ENCODE peak calls at places on chromosome 5, in six cellular contexts. Y, X, P, B, C and G are unnamed samples. For H3K27me3, the result is how much of the 10 kb centered on the place peaks cover.

GRCh38 chr5:178458140-178458539 is 132.1 kb downstream of the COL23A1 start:
- DNase-seq in Y (no peak), X (no peak), P (no peak), B (no peak), C (no peak), G (no peak)

GRCh38 chr5:108081707-108082106 is 300.2 kb downstream of the FBXL17 start:
- DNase-seq in Y (no peak), X (no peak), P (no peak), B (no peak), C (no peak), G (no peak)

GRCh38 chr5:108700928-108701327 is 46.8 kb upstream of the FER start:
- DNase-seq in Y (no peak), X (no peak), P (no peak), B (no peak), C (no peak), G (no peak)

GRCh38 chr5:103224118-103224893 is 34.3 kb upstream of the MACIR start:
- DNase-seq in Y (peak), X (peak), P (no peak), B (no peak), C (no peak), G (peak)

GRCh38 chr5:178356459-178356872 is 123.9 kb upstream of the PHYKPL start:
- DNase-seq in Y (no peak), X (no peak), P (no peak), B (peak), C (peak), G (no peak)

GRCh38 chr5:91443028-91443427 is 59.9 kb upstream of the ARRDC3 start:
- DNase-seq in Y (peak), X (no peak), P (no peak), B (no peak), C (no peak), G (peak)

GRCh38 chr5:31066655-31067328 is 126.7 kb upstream of the CDH6 start:
- DNase-seq in Y (peak), X (no peak), P (no peak), B (no peak), C (no peak), G (peak)

GRCh38 chr5:178376906-178377582 is 144.4 kb upstream of the PHYKPL start:
- DNase-seq in Y (peak), X (no peak), P (no peak), B (no peak), C (no peak), G (no peak)

GRCh38 chr5:39713224-39713911 is 288.6 kb upstream of the DAB2 start:
- DNase-seq in Y (no peak), X (no peak), P (no peak), B (no peak), C (no peak), G (peak)

GRCh38 chr5:122310886-122311285 is 1.2 kb upstream of the SNCAIP start:
- DNase-seq in Y (no peak), X (no peak), P (peak), B (no peak), C (no peak), G (no peak)

GRCh38 chr5:173327948-173328895 is at the start of gene STC2:
- DNase-seq in Y (peak), X (peak), P (peak), B (peak), C (peak), G (peak)

GRCh38 chr5:146400206-146400605 is 46.9 kb upstream of the TCERG1 start:
- DNase-seq in Y (no peak), X (no peak), P (no peak), B (no peak), C (no peak), G (no peak)

GRCh38 chr5:625516-625915 is 13.4 kb downstream of the CEP72 start:
- DNase-seq in Y (no peak), X (no peak), P (no peak), B (peak), C (no peak), G (no peak)

GRCh38 chr5:55154893-55155292 is 5.1 kb upstream of the GPX8 start:
- DNase-seq in Y (peak), X (no peak), P (no peak), B (no peak), C (no peak), G (peak)

GRCh38 chr5:171342362-171343111 is 33.5 kb downstream of the TLX3 start:
- DNase-seq in Y (peak), X (no peak), P (no peak), B (no peak), C (no peak), G (peak)

GRCh38 chr5:66307647-66308257 is 163.7 kb downstream of the SREK1 start:
- DNase-seq in Y (peak), X (no peak), P (no peak), B (no peak), C (no peak), G (peak)

GRCh38 chr5:172410160-172410559 is 44.2 kb downstream of the SH3PXD2B start:
- DNase-seq in Y (peak), X (no peak), P (no peak), B (no peak), C (no peak), G (no peak)

GRCh38 chr5:96838483-96839395 is 31.0 kb upstream of the ERAP1 start:
- DNase-seq in Y (no peak), X (no peak), P (no peak), B (no peak), C (no peak), G (no peak)

GRCh38 chr5:56467176-56467717 is 234.1 kb upstream of the ANKRD55 start:
- DNase-seq in Y (no peak), X (no peak), P (no peak), B (no peak), C (no peak), G (peak)

GRCh38 chr5:143606043-143606752 is 202.7 kb upstream of the NR3C1 start:
- DNase-seq in Y (no peak), X (peak), P (no peak), B (no peak), C (no peak), G (no peak)

GRCh38 chr5:32159328-32160072 is 14.6 kb downstream of the GOLPH3 start:
- DNase-seq in Y (no peak), X (no peak), P (no peak), B (no peak), C (no peak), G (no peak)

GRCh38 chr5:52708463-52708862 is 79.3 kb upstream of the ITGA1 start:
- DNase-seq in Y (peak), X (no peak), P (no peak), B (no peak), C (no peak), G (no peak)

GRCh38 chr5:143652104-143652700 is 159.8 kb upstream of the HMHB1 start:
- DNase-seq in Y (peak), X (no peak), P (no peak), B (no peak), C (no peak), G (peak)

GRCh38 chr5:112637343-112637742 is 100.3 kb upstream of the APC start:
- DNase-seq in Y (no peak), X (no peak), P (no peak), B (no peak), C (no peak), G (no peak)

GRCh38 chr5:128494516-128494915 is 43.5 kb downstream of the FBN2 start:
- DNase-seq in Y (no peak), X (no peak), P (no peak), B (no peak), C (no peak), G (no peak)
- TF ChIP-seq CTCF in Y (no peak), X (peak), P (no peak), B (no peak), C (no peak), G (peak)

GRCh38 chr5:138583984-138584637 is 8.9 kb upstream of the HSPA9 start:
- DNase-seq in Y (no peak), X (no peak), P (no peak), B (no peak), C (no peak), G (no peak)
- H3K4me3 ChIP-seq in Y (no peak), X (no peak), P (no peak), B (no peak), C (no peak), G (no peak)

DNA sequence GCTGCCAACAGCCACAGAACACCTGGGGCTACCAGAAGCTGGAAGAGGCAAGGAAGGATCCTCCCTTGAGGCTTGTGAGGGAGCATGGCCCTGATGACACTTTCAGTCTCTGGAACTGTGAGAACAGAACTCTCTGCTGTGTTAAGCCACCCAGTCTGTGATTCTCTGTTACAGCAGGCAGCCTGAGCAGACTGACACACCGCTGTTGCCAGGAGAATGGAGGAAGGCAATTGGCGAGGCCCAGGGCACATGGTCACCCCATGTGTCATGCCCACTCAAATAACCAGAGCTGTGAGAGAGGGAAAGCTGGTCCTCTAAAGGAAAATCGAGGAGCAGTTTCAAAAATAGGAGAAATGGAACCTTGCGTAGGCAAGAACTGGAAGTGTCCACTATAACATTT is 12.0 kb upstream of the KIF4B start:
- DNase-seq in Y (no peak), X (no peak), P (no peak), B (no peak), C (no peak), G (no peak)
- H3K27me3 ChIP-seq in Y (under half), X (under half), P (under half), B (under half), C (under half), G (under half)

DNA sequence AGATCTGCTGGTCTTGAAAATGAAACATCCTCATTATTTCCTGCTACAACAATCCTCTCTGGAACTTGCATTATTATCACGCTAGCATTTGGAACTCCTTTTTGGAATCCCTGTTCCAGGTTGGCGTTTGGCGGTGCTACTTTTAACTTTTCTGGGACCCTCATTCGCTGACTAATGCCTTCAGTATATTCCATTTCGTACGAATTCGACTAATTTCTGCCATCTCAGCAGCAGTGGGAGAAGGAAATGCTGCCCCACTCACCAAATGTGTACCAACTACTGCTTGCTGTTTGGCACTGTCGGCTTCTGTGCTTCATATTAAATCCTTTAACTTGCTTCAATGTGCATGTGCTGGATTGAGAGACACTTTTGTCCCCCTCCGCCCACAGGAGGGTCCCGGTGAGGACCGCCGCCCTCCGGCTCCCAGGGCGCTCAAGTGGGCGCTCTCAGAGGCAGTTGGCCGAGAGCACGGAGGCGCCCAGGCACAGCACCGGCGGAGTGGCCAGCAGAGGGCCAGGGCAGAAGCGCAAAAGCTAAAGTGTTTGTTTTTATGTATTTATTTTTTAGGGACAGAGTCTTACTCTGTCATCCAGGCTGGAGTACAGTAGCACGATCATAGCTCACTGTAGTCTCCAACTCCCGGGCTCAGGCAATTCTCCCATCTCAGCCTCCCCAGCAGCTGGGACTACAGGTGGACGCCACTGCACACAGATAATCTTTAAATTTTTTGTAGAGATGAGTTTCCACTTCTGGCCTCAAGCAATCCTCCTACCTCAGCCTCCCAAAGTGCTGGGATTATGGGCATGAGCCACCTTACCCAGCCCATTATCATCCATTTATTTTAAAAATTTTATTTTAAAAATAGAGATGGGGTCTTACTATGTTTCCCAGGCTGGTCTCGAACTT is 11.9 kb downstream of the PDE6A start:
- DNase-seq in Y (no peak), X (no peak), P (no peak), B (no peak), C (no peak), G (no peak)
- TF ChIP-seq CTCF in Y (peak), X (no peak), P (peak), B (no peak), C (peak), G (peak)

DNA sequence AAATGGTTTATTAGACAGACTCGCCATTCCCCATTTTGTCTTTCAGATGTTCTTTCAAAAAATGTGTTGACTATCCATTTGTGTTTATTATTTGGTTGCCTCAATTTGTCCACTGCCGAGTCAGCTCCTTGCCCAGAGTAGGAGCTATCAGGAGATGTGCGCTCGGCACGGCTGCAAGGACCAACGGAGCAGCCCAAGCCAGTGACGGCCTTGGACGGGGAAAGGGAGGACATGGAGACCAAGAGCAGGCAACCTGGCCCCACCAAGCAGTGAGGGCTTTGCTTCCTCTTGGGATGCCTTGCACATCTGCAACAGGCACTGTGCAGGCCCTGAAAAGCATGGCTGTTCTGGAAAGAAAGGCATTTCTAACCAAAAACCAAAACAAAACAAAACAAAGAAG is 69.8 kb downstream of the DEPDC1B start:
- DNase-seq in Y (no peak), X (no peak), P (no peak), B (no peak), C (no peak), G (no peak)
- H3K4me3 ChIP-seq in Y (no peak), X (no peak), P (no peak), B (no peak), C (no peak), G (no peak)

DNA sequence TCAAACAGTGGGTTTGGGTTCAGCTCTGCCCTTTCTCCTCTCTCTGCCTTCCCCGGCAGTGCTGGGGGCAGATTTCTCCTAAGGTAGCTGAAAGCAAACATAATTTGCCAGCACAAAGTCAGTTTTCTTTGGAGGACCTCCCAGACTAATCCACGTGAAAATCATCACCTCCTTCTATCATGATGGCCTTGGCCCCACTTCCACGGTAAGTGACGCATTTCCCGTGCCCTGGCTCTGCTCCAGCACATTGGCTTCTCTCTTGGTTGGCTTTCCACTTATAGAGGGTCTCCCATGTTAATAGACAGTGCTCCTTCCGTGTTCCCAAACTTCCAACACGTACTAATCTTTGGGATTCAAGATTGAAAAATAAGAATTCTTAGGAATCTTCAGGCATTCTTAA is 74.1 kb upstream of the TRIO start:
- DNase-seq in Y (no peak), X (no peak), P (no peak), B (no peak), C (no peak), G (no peak)
- H3K27me3 ChIP-seq in Y (under half), X (under half), P (under half), B (under half), C (under half), G (under half)

GRCh38 chr5:139137703-139138102 is 60.5 kb downstream of the SIL1 start:
- DNase-seq in Y (peak), X (no peak), P (no peak), B (no peak), C (no peak), G (peak)
- TF ChIP-seq CTCF in Y (peak), X (peak), P (peak), B (no peak), C (peak), G (peak)

GRCh38 chr5:95078868-95079267 is 206.0 kb downstream of the MCTP1 start:
- DNase-seq in Y (no peak), X (no peak), P (no peak), B (no peak), C (no peak), G (no peak)
- H3K4me3 ChIP-seq in Y (no peak), X (no peak), P (no peak), B (no peak), C (peak), G (no peak)

GRCh38 chr5:88674262-88675158 is 208.5 kb downstream of the MEF2C start:
- DNase-seq in Y (peak), X (peak), P (no peak), B (peak), C (no peak), G (no peak)

GRCh38 chr5:88671808-88672499 is 211.0 kb downstream of the MEF2C start:
- DNase-seq in Y (peak), X (no peak), P (no peak), B (no peak), C (no peak), G (no peak)

GRCh38 chr5:88672644-88673493 is 210.1 kb downstream of the MEF2C start:
- DNase-seq in Y (peak), X (no peak), P (no peak), B (no peak), C (no peak), G (no peak)

GRCh38 chr5:88669314-88669713 is 213.7 kb downstream of the MEF2C start:
- DNase-seq in Y (peak), X (no peak), P (no peak), B (no peak), C (no peak), G (no peak)

DNA sequence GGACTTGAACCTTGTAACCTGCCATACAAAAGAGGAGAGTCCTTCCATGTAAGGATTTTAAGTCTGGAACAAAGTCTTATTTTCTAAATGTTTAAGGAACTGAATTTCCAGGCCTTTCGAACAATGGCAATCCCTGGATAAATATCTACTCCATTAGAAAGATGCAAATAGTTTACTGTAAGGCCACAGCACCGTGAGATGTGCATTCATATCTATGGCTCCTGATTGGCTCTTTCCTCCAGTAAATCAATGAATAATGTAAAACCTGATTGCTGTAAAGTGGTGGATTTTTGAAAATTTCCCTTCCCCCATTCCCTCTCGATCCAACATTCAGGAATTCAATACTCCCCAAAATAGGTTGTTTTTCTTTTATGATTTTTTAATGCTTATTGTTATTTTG is 211.6 kb downstream of the MEF2C start:
- DNase-seq in Y (peak), X (no peak), P (no peak), B (no peak), C (no peak), G (no peak)
- H3K27me3 ChIP-seq in Y (half or more), X (under half), P (under half), B (half or more), C (half or more), G (under half)